ENCODE peak calls at places on chromosomes 7 and 10, in nine cellular contexts. U, G, P, N, W, D, V, A and T are unnamed samples.

GRCh38 chr7:156984209-156984891 is 26.1 kb downstream of the MNX1 start:
- DNase-seq in A (no peak), D (no peak), U (peak; percentile 28), W (no peak), G (no peak), N (peak; percentile 25), P (no peak), V (no peak), T (no peak)

GRCh38 chr7:70596575-70596891 is 535.4 kb upstream of the GALNT17 start:
- DNase-seq in G (no peak), P (no peak), U (no peak), W (no peak), A (no peak), N (no peak), D (no peak), V (no peak), T (no peak)

GRCh38 chr7:157555308-157555707 is 218.5 kb downstream of the DNAJB6 start:
- DNase-seq in P (peak; percentile 42), V (no peak), A (peak; percentile 84), G (no peak), W (no peak), U (no peak), N (no peak), D (no peak), T (no peak)

GRCh38 chr10:68795886-68796532 is 31.3 kb upstream of the STOX1 start:
- DNase-seq in P (no peak), A (no peak), D (no peak), N (no peak), V (no peak), W (no peak), U (no peak), G (no peak), T (no peak)

GRCh38 chr7:55192718-55193117 is 172.4 kb upstream of the LANCL2 start:
- DNase-seq in U (peak; percentile 88), G (no peak), P (no peak), W (no peak), A (no peak), V (no peak), N (no peak), D (no peak), T (no peak)

GRCh38 chr7:76515999-76516443 is 5.7 kb downstream of the UPK3B start:
- DNase-seq in A (peak; percentile 47), G (no peak), D (peak; percentile 34), P (peak; percentile 48), N (no peak), W (no peak), U (peak; percentile 23), V (peak; percentile 55), T (peak; percentile 81)

GRCh38 chr7:1741751-1742554 is 71.9 kb downstream of the ELFN1 start:
- DNase-seq in D (no peak), W (no peak), A (no peak), N (no peak), P (peak; percentile 20), G (no peak), V (no peak), U (no peak), T (no peak)

GRCh38 chr10:124142296-124142853 is 49.0 kb upstream of the CHST15 start:
- DNase-seq in V (no peak), G (no peak), U (no peak), N (no peak), D (no peak), P (no peak), A (no peak), W (no peak), T (no peak)

GRCh38 chr7:47039089-47039648 is 542.7 kb downstream of the TNS3 start:
- DNase-seq in D (no peak), P (no peak), A (no peak), U (no peak), W (no peak), V (no peak), G (no peak), N (no peak), T (no peak)

GRCh38 chr7:128939075-128939860 is 1.5 kb downstream of the IRF5 start:
- DNase-seq in D (no peak), P (no peak), U (no peak), A (no peak), V (no peak), W (no peak), N (no peak), G (peak; percentile 50), T (no peak)

GRCh38 chr10:60733826-60734225 is 44.5 kb upstream of the CDK1 start:
- DNase-seq in W (no peak), U (no peak), G (no peak), D (no peak), A (no peak), N (no peak), P (no peak), V (no peak), T (no peak)

GRCh38 chr7:23907012-23907411 is 197.0 kb downstream of the STK31 start:
- DNase-seq in P (no peak), A (no peak), V (no peak), G (no peak), N (no peak), W (no peak), D (no peak), U (no peak), T (no peak)

GRCh38 chr10:42490368-42490767 is 148.0 kb downstream of the ZNF33B start:
- DNase-seq in G (no peak), W (no peak), N (no peak), P (no peak), D (no peak), U (no peak), V (no peak), A (no peak), T (no peak)

GRCh38 chr7:124662372-124662771 is 103.2 kb downstream of the GPR37 start:
- DNase-seq in D (no peak), G (no peak), N (no peak), A (no peak), W (no peak), P (no peak), U (no peak), V (no peak), T (no peak)

GRCh38 chr7:8260871-8261707 is 878 bp downstream of the ICA1 start:
- DNase-seq in G (no peak), A (no peak), W (peak; percentile 27), V (peak; percentile 67), N (no peak), U (no peak), D (peak; percentile 43), P (peak; percentile 61), T (peak; percentile 51)

GRCh38 chr10:132436861-132437410 is 39.9 kb downstream of the PWWP2B start:
- DNase-seq in P (no peak), D (no peak), G (no peak), V (no peak), U (no peak), W (no peak), N (no peak), A (no peak), T (no peak)

GRCh38 chr10:43308986-43309385 is 42.1 kb upstream of the RASGEF1A start:
- DNase-seq in V (no peak), W (no peak), N (peak; percentile 32), G (no peak), P (no peak), D (no peak), U (no peak), A (peak; percentile 4), T (peak; percentile 54)

GRCh38 chr10:28304032-28304571 is 1.2 kb upstream of the MPP7 start:
- DNase-seq in V (no peak), W (no peak), D (no peak), P (no peak), A (no peak), N (no peak), U (no peak), G (no peak), T (no peak)

GRCh38 chr7:13874783-13875182 is 114.7 kb downstream of the ETV1 start:
- DNase-seq in P (no peak), A (no peak), G (no peak), N (no peak), W (no peak), D (peak; percentile 29), V (no peak), U (peak; percentile 66), T (no peak)

GRCh38 chr10:3472705-3473078 is 300.1 kb upstream of the PITRM1 start:
- DNase-seq in N (no peak), G (no peak), A (no peak), D (no peak), U (peak; percentile 64), V (no peak), P (no peak), W (no peak), T (no peak)
- H3K4me1 ChIP-seq in N (peaks cover 69% of the 10 kb centered on the region), G (no peaks in the 10 kb centered on the region), A (no peaks in the 10 kb centered on the region), D (peaks cover 22% of the 10 kb centered on the region), U (peaks cover 15% of the 10 kb centered on the region), V (peaks cover 43% of the 10 kb centered on the region), P (peaks cover 36% of the 10 kb centered on the region), W (peaks cover 48% of the 10 kb centered on the region), T (peaks cover 15% of the 10 kb centered on the region)

GRCh38 chr7:106858618-106859532 is 6.2 kb upstream of the PIK3CG start:
- DNase-seq in P (peak; percentile 31), W (no peak), U (no peak), V (peak; percentile 38), G (no peak), A (no peak), N (no peak), D (no peak), T (peak; percentile 26)

GRCh38 chr7:106853250-106853908 is 11.7 kb upstream of the PIK3CG start:
- DNase-seq in D (no peak), U (no peak), G (no peak), P (no peak), V (no peak), N (no peak), W (no peak), A (no peak), T (no peak)

GRCh38 chr7:106855540-106856132 is 9.4 kb upstream of the PIK3CG start:
- DNase-seq in U (no peak), P (no peak), G (no peak), V (no peak), W (no peak), D (no peak), N (no peak), A (no peak), T (no peak)
- H3K27ac ChIP-seq in U (no peak overlapping the region), P (no peak overlapping the region), G (no peak overlapping the region), V (no peak overlapping the region), W (no peak overlapping the region), D (no peak overlapping the region), N (no peak overlapping the region), A (no peak overlapping the region), T (no peak overlapping the region)

GRCh38 chr7:68505721-68506120 is 1092.6 kb upstream of the AUTS2 start:
- DNase-seq in A (no peak), N (no peak), G (no peak), U (no peak), D (no peak), V (no peak), P (no peak), W (no peak), T (no peak)
- TF ChIP-seq POLR2A in A (no peak), N (no peak), G (no peak), U (no peak), D (no peak), V (no peak), P (no peak), W (no peak), T (no peak)

GRCh38 chr7:5526190-5527037 is 102.8 kb upstream of the TNRC18 start:
- DNase-seq in W (no peak), D (peak; percentile 44), A (peak; percentile 57), G (no peak), P (peak; percentile 70), U (peak; percentile 32), N (no peak), V (peak; percentile 60), T (peak; percentile 55)
- H3K4me1 ChIP-seq in W (peaks cover 21% of the 10 kb centered on the region), D (peaks cover 13% of the 10 kb centered on the region), A (peaks cover 21% of the 10 kb centered on the region), G (no peaks in the 10 kb centered on the region), P (peaks cover 19% of the 10 kb centered on the region), U (peaks cover 5% of the 10 kb centered on the region), N (peaks cover 37% of the 10 kb centered on the region), V (peaks cover 35% of the 10 kb centered on the region), T (peaks cover 20% of the 10 kb centered on the region)